ENCODE peak calls at places on chromosomes 2 and 18, in four cellular contexts. E is H1, R is SK-N-SH, N is HepG2. V is an unnamed sample.

GRCh38 chr2:190353537-190353899 is 10.1 kb downstream of the INPP1 start:
- DNase-seq in N (no peak), E (no peak), R (no peak), V (no peak)

GRCh38 chr2:103594823-103595222 is 833.0 kb downstream of the TMEM182 start:
- DNase-seq in E (no peak), R (no peak), N (no peak), V (no peak)

GRCh38 chr2:232901711-232902578 is 31.9 kb downstream of the SNORC start:
- DNase-seq in R (peak), N (peak), E (no peak), V (no peak)

GRCh38 chr2:5315512-5315911 is 376.7 kb upstream of the SOX11 start:
- DNase-seq in E (no peak), R (peak), N (no peak), V (no peak)

GRCh38 chr18:33839452-33840225 is 261.6 kb downstream of the ASXL3 start:
- DNase-seq in E (no peak), R (peak), N (peak), V (no peak)

GRCh38 chr18:2237706-2238105 is 333.6 kb downstream of the METTL4 start:
- DNase-seq in E (no peak), N (no peak), R (no peak), V (no peak)

GRCh38 chr2:144404621-144405312 is 115.2 kb downstream of the ZEB2 start:
- DNase-seq in R (no peak), N (no peak), E (no peak), V (no peak)

GRCh38 chr2:219631925-219632757 is 4.7 kb downstream of the SLC4A3 start:
- DNase-seq in E (no peak), R (peak), N (no peak), V (no peak)

GRCh38 chr2:222903234-222904220 is 42.7 kb downstream of the ACSL3 start:
- DNase-seq in N (peak), E (no peak), R (peak), V (no peak)

GRCh38 chr2:24704682-24705081 is 88.5 kb downstream of the PTRHD1 start:
- DNase-seq in R (no peak), E (no peak), N (no peak), V (no peak)

GRCh38 chr18:42813570-42813969 is 301.9 kb downstream of the RIT2 start:
- DNase-seq in E (no peak), N (no peak), R (no peak), V (no peak)

GRCh38 chr18:50644807-50645206 is 84.9 kb downstream of the MAPK4 start:
- DNase-seq in E (peak), N (peak), R (peak), V (no peak)

GRCh38 chr18:36176739-36177138 is 10.6 kb upstream of the MOCOS start:
- DNase-seq in N (no peak), E (no peak), R (no peak), V (no peak)

DNA sequence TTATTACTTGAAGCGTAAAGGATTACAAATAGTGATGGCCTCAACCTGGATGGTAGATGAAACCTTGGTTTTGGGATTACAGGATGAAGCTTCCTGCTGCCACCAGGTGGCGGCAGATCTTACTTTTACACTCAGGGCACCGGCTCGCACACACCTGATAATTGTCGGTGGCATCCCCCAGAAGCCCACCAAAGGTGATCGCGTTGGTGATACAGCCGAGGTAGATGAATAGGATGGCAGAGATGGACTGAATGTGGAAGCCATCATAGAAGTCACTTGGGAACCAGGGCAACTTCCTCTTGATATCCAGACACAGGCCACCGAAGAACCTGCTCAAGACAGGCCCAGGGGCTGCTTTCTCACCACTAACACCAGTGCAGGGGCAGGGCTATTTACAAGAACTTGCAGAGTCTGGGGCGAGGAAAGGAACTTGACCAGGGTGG is 51.8 kb downstream of the MTHFD2 start:
- DNase-seq in N (peak), E (no peak), R (peak), V (peak)
- TF ChIP-seq TCF12 in N (no peak), E (no peak), R (no peak), V (no peak)

GRCh38 chr18:60049172-60049571 is 149.4 kb downstream of the PMAIP1 start:
- DNase-seq in R (no peak), E (no peak), N (no peak), V (no peak)

GRCh38 chr18:60047556-60047955 is 147.8 kb downstream of the PMAIP1 start:
- DNase-seq in N (no peak), R (no peak), E (no peak), V (no peak)

GRCh38 chr18:60053747-60054304 is 154.0 kb downstream of the PMAIP1 start:
- DNase-seq in N (peak), E (no peak), R (no peak), V (peak)

GRCh38 chr18:60050821-60051220 is 151.0 kb downstream of the PMAIP1 start:
- DNase-seq in E (no peak), N (no peak), R (no peak), V (no peak)
- TF ChIP-seq TCF12 in E (no peak), N (no peak), R (no peak), V (no peak)

DNA sequence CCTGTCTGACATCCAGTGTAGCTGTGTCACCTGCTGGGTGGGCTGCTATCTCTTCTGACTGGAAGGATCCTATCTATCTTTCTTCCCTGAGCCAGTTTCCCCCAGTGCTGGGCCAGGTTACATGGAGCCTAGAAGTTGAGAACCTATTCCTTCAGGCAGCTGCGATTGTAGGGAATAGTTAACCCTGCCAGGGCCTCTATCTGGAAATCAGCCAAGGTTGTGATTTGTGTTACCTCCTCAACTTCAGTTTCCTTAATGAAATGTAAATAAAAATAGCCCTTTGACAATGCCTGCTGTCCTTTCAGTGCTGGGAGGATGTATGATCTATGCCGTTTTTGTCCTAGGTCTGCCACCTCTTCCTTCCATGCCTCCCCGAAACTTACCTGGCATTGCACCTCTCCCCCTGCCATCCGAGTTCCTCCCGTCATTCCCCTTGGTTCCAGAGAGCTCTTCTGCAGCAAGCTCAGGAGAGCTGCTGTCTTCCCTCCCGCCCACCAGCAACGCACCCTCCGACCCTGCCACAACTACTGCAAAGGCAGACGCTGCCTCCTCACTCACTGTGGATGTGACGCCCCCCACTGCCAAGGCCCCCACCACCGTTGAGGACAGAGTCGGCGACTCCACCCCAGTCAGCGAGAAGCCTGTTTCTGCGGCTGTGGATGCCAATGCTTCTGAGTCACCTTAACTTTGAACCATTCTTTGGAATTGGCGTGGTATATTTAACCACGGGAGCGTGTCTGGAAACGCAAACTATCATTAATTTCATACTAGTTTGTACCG is 36.6 kb downstream of the GORASP2 start:
- DNase-seq in R (no peak), N (no peak), E (no peak), V (no peak)
- TF ChIP-seq TCF12 in R (no peak), N (no peak), E (no peak), V (no peak)

DNA sequence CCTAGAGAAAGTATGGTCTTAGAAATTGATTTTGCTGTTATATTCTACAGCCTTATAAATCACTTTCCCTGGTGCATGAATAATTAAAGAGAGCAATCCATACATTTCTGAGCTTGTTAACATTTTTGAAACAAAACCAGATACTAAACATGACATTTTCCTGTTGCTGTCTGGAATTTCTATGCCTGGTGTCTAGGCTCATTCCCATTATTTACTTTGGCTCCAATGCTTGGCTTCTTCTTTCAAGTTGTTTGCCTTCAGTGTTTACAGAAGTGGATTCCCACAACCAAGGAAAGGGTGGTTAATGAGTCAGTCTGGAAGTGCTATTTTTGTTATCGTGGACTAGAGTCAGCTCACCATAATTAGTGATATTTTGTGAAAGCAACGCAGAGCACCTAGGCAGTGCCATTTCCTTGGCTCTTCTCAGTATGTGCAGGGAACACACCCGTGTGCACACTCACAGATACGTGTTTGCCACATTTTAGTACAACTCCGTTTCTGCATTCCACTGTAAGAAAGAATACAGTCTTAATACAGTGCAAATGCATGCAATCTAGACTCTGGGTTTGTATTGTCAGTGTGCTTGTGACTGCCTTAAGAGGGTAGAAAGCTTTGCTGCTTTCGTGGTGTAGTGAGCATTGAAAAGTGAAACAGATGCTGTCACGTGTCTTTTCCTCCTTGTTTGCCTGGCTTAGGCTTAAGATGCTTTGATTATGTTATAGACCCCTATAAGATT is 185.0 kb upstream of the RASGRP3 start:
- DNase-seq in E (no peak), N (peak), R (no peak), V (no peak)
- TF ChIP-seq TCF12 in E (no peak), N (no peak), R (peak), V (no peak)

DNA sequence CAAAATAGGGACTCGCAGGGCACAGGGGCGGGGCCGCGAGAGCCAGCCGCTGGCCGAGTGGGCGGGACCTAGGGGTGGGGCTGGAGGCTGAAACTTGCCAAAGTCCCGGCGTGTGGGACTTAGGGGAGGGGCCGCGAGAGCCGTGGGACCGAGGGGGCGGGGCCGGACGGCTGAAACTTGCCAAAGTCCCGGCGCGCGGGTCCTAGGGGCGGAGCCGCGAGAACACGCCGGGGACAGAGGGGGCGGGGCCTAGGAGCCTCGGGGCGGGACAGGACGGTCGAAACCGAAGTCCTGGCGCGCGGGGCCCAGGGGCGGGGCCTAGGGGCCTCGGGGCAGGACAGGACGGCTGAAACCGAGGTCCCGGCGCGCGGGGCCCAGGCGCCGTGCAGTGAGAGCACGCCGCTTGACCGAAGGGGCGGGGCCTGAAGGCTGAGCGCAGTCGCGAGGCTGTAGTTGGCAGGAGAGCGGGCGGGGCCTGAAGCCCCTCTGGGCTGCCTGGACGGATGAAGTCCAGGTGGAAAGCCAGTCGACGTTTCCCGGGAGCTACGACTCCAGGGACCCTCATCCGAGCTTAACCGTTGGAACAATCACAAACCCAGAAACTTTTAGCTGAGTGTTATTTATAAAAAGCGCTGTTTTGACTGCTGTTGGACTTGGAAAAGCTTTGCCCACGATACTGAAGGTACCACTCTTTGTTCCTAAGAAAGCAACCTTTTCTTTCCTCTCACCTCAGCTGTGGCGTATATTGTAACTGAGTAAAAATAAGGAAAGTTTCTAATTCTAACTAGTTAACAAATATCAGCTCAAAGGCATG is 475 bp upstream of the BARD1 start:
- DNase-seq in E (peak), N (peak), R (peak), V (peak)
- TF ChIP-seq TCF12 in E (no peak), N (no peak), R (no peak), V (no peak)

GRCh38 chr2:175966839-175967238 is 35.2 kb downstream of the LNPK start:
- DNase-seq in N (no peak), E (no peak), R (no peak), V (no peak)

GRCh38 chr2:175965773-175966172 is 36.3 kb downstream of the LNPK start:
- DNase-seq in N (no peak), E (no peak), R (no peak), V (no peak)

GRCh38 chr2:175964195-175964594 is 37.9 kb downstream of the LNPK start:
- DNase-seq in N (peak), R (no peak), E (no peak), V (no peak)
- TF ChIP-seq TCF12 in N (no peak), R (no peak), E (no peak), V (no peak)

DNA sequence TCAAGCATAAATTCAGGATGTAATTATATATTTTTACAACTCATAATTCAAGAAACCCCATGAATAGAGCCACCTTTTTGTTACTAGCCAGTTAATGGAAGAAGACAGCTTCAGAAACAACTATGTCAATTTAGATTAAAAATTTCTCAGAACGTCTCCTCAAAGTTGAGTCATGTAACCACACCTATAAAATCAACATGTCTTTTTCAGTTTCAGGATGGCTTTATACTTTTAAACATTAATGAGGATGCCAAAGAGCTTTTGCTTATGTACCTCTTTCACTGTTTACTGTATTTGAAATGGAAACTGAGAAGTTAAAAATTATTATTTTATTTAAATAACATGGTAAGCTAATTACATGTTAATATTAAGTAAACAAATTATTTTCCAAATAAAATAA is 280.1 kb downstream of the PTH2R start:
- DNase-seq in N (no peak), E (no peak), R (no peak), V (no peak)
- TF ChIP-seq TCF12 in N (no peak), E (no peak), R (no peak), V (no peak)